ENCODE peak calls at places on chromosomes 11 and 22, in five cellular contexts. R, X, C, V and O are unnamed samples.

GRCh38 chr11:68040121-68040956 is 1.5 kb downstream of the TCIRG1 start:
- DNase-seq in R (no peak), V (peak; percentile 73), C (peak; percentile 76), X (peak; percentile 61), O (peak; percentile 90)

GRCh38 chr11:23540101-23540561 is 679.9 kb upstream of the CCDC179 start:
- DNase-seq in X (peak; percentile 50), V (peak; percentile 53), C (peak; percentile 69), R (peak; percentile 57), O (peak; percentile 53)

GRCh38 chr11:102115557-102115956 is 5.3 kb downstream of the YAP1 start:
- DNase-seq in X (peak; percentile 41), C (no peak), V (peak; percentile 79), R (peak; percentile 45), O (peak; percentile 69)

GRCh38 chr11:9573775-9574555 is 495 bp downstream of the WEE1 start:
- DNase-seq in X (no peak), R (no peak), C (no peak), V (no peak), O (no peak)

GRCh38 chr11:114307524-114308203 is 11.5 kb downstream of the NNMT start:
- DNase-seq in C (no peak), X (no peak), V (peak; percentile 59), R (no peak), O (peak; percentile 84)

GRCh38 chr22:48811885-48812284 is 1015.8 kb downstream of the BRD1 start:
- DNase-seq in C (no peak), R (no peak), V (no peak), X (no peak), O (no peak)

GRCh38 chr22:41526802-41527799 is 17.2 kb downstream of the POLR3H start:
- DNase-seq in R (no peak), C (peak; percentile 63), X (peak; percentile 90), V (peak; percentile 25), O (peak; percentile 40)

GRCh38 chr11:78147807-78148206 is 8.4 kb upstream of the ALG8 start:
- DNase-seq in R (no peak), V (no peak), C (no peak), X (no peak), O (no peak)

GRCh38 chr11:36718481-36718880 is 120.4 kb upstream of the RAG2 start:
- DNase-seq in C (no peak), X (no peak), V (no peak), R (no peak), O (no peak)

GRCh38 chr11:12921580-12922157 is 87.4 kb upstream of the RASSF10 start:
- DNase-seq in X (no peak), R (no peak), C (no peak), V (no peak), O (no peak)

GRCh38 chr11:86818466-86819282 is 18.3 kb downstream of the PRSS23 start:
- DNase-seq in C (no peak), R (no peak), X (no peak), V (peak; percentile 81), O (peak; percentile 83)

GRCh38 chr11:95152878-95153856 is 63.5 kb downstream of the ENDOD1 start:
- DNase-seq in R (no peak), C (no peak), V (no peak), X (no peak), O (no peak)

GRCh38 chr11:74257934-74258553 is 53.4 kb downstream of the P4HA3 start:
- DNase-seq in X (no peak), R (no peak), V (peak; percentile 82), C (no peak), O (no peak)

GRCh38 chr11:133945087-133945974 is 11.4 kb downstream of the IGSF9B start:
- DNase-seq in V (peak; percentile 14), X (no peak), R (no peak), C (no peak), O (no peak)

DNA sequence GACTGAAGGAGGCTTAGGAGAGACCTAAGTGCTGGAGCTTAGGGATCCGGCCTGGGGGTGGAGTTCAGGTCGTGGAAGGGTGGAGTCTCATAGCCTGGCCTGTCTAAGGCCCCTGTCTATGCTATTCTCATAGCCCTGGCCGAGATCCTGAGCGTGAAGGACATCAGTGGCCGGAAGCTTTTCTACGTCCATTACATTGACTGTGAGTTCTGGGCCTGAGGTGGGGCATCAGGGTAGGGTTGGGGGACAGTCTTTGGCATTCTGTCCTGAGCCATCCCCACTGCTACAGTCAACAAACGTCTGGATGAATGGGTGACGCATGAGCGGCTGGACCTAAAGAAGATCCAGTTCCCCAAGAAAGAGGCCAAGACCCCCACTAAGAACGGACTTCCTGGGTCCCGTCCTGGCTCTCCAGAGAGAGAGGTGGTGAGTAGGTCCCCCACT is 603 bp downstream of the KAT5 start:
- DNase-seq in R (no peak), X (no peak), C (no peak), V (no peak), O (no peak)
- H3K14ac ChIP-seq in R (no peak overlapping the region), X (no peak overlapping the region), C (no peak overlapping the region), V (peak overlapping the region; percentile 10), O (no peak overlapping the region)

GRCh38 chr11:98565311-98565710 is 455.4 kb upstream of the CNTN5 start:
- DNase-seq in V (no peak), X (no peak), R (no peak), C (no peak), O (no peak)
- H3K79me1 ChIP-seq in V (no peaks in the 10 kb centered on the region), X (no peaks in the 10 kb centered on the region), R (no peaks in the 10 kb centered on the region), C (no peaks in the 10 kb centered on the region), O (no peaks in the 10 kb centered on the region)

GRCh38 chr11:123238297-123238696 is 43.2 kb upstream of the CLMP start:
- DNase-seq in X (no peak), C (no peak), R (no peak), V (peak; percentile 61), O (no peak)
- H4K91ac ChIP-seq in X (no peak overlapping the region), C (no peak overlapping the region), R (no peak overlapping the region), V (no peak overlapping the region), O (no peak overlapping the region)

DNA sequence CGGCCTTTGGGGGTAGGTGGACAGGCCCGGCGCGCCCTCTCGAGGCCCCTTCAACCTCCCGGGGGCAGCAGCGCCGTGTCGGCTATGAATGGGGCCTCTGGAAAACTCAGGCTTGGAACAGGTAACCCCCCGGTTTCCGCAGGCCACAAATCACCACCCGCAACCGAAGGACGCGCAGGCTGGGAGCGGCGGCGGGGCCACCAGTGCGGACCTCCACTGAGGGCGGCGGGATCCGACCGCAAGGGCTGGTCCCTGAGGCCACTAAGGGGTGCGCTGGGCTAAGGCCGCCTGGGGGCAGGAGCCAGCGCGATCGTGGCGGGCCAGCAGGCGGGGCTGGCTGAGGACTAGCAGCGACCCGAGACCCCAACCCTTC is 695 bp upstream of the ATF4 start:
- DNase-seq in X (no peak), C (peak; percentile 65), R (no peak), V (no peak), O (peak; percentile 77)
- H3K14ac ChIP-seq in X (no peak overlapping the region), C (peak overlapping the region; percentile 58), R (peak overlapping the region; percentile 73), V (peak overlapping the region; percentile 36), O (no peak overlapping the region)

DNA sequence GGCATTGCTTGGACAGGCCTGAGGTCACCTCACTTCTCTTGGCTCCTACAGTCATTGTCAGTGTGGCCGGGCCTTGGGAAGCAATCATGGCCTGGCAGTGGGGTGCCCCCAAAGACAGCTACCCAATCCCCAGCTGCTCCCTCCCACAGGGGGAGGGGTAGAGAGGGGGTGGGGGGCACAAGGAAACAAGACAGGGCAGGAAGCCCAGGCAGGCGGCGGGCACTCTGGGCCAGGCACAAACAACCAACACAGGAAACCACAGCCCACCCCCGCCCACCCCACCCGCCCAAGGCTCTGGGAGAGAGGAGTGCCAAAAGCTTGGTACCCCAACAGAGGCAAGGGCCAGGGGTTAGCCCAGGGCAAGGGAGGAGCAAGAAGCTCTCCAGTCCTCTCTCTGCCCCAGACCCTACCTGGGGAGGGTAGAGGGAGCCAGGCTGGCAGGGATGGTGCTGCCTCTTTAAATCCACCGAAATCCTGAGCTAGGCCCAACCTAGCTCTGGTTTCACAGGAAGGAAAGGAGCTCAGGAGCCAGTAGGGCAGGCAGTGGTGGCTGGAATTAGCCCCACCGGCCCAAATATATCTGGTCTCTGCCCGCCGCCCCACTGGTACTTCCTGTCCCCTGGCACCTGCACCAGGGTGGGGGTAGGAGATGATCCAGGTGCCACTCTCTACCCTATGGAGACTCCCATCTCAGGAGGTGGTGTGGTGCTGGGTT is 12.2 kb downstream of the BCL9L start:
- DNase-seq in C (peak; percentile 38), X (no peak), V (no peak), R (no peak), O (no peak)
- H3K79me1 ChIP-seq in C (peaks cover 5% of the 10 kb centered on the region), X (peaks cover 12% of the 10 kb centered on the region), V (peaks cover 9% of the 10 kb centered on the region), R (peaks cover 9% of the 10 kb centered on the region), O (no peaks in the 10 kb centered on the region)

GRCh38 chr22:34976474-34976873 is 89.5 kb upstream of the ISX start:
- DNase-seq in X (no peak), C (no peak), R (no peak), V (no peak), O (no peak)
- H4K91ac ChIP-seq in X (no peak overlapping the region), C (no peak overlapping the region), R (no peak overlapping the region), V (no peak overlapping the region), O (no peak overlapping the region)

DNA sequence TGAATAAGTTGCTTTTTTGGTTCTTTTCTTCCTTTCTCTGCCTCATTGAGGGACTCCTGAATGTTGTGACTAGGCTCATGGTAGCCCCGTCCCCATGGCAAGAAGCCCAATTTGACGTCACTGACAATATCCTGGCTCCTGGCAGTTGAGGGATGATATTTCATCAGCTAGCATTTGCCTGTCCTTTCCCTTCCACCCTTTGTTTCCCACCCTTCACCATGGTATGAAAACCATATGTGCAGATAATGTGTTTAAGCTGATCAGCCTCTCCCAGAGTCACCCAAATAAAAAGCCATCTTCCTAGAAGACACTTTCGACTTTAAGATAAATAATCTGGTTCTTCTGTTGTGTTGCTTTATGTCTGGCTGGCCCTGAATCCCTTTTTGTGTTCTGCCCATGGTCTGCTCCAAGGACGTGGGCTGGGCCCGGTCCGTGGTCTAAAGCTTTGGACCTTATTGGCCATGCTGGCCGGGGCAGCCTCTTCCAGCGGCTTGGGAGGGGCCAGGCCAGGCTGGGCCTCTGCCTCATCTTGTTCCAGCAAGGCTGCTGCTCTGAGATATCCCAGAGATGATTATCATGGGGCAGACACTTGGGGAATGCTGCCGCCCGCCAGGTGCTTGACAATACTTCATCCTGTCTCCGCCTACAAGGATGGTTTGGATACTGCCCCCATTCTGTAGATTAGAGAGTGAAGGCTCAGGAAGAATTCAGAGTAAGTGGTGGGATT is 5.1 kb downstream of the TSPAN18 start:
- DNase-seq in C (peak; percentile 60), V (no peak), R (no peak), X (no peak), O (peak; percentile 24)
- H3K14ac ChIP-seq in C (no peak overlapping the region), V (no peak overlapping the region), R (no peak overlapping the region), X (no peak overlapping the region), O (no peak overlapping the region)